ENCODE peak calls at places on chromosomes 16 and 17, in nine cellular contexts. One of them, this sample, is unnamed.

GRCh38 chr16:88649924-88650748 is 717 bp downstream of the CYBA start:
- DNase-seq in stomach: peak; percentile 48
- DNase-seq in activated T-helper 1 cell treated with anti-CD3 and anti-CD28 coated beads, Interleukin-2, amount 50 U/mL, for 16 hours: no peak
- DNase-seq in GM19239: no peak
- DNase-seq in heart left ventricle: peak; percentile 66
- DNase-seq in NCI-H524 treated with DMSO at 0.1 percent for 48 hours: no peak
- DNase-seq in lower lobe of right lung: peak; percentile 79
- DNase-seq in iris pigment epithelial cell: peak; percentile 55
- DNase-seq in HTR-8/SVneo: no peak
- DNase-seq in this sample: no peak

GRCh38 chr17:12955521-12955920 is 62.3 kb downstream of the ELAC2 start:
- DNase-seq in stomach: no peak
- DNase-seq in activated T-helper 1 cell treated with anti-CD3 and anti-CD28 coated beads, Interleukin-2, amount 50 U/mL, for 16 hours: no peak
- DNase-seq in GM19239: no peak
- DNase-seq in heart left ventricle: no peak
- DNase-seq in NCI-H524 treated with DMSO at 0.1 percent for 48 hours: no peak
- DNase-seq in lower lobe of right lung: no peak
- DNase-seq in iris pigment epithelial cell: no peak
- DNase-seq in HTR-8/SVneo: no peak
- DNase-seq in this sample: no peak

GRCh38 chr17:57006040-57006439 is 28.1 kb downstream of the SCPEP1 start:
- DNase-seq in stomach: no peak
- DNase-seq in activated T-helper 1 cell treated with anti-CD3 and anti-CD28 coated beads, Interleukin-2, amount 50 U/mL, for 16 hours: no peak
- DNase-seq in GM19239: no peak
- DNase-seq in heart left ventricle: no peak
- DNase-seq in NCI-H524 treated with DMSO at 0.1 percent for 48 hours: no peak
- DNase-seq in lower lobe of right lung: no peak
- DNase-seq in iris pigment epithelial cell: no peak
- DNase-seq in HTR-8/SVneo: no peak
- DNase-seq in this sample: no peak

GRCh38 chr16:24045641-24046040 is 209.9 kb downstream of the PRKCB start:
- DNase-seq in stomach: no peak
- DNase-seq in activated T-helper 1 cell treated with anti-CD3 and anti-CD28 coated beads, Interleukin-2, amount 50 U/mL, for 16 hours: no peak
- DNase-seq in GM19239: no peak
- DNase-seq in heart left ventricle: no peak
- DNase-seq in NCI-H524 treated with DMSO at 0.1 percent for 48 hours: no peak
- DNase-seq in lower lobe of right lung: no peak
- DNase-seq in iris pigment epithelial cell: peak; percentile 1
- DNase-seq in HTR-8/SVneo: peak; percentile 52
- DNase-seq in this sample: peak; percentile 24

GRCh38 chr17:2946130-2946529 is 117.3 kb downstream of the OR1D5 start:
- DNase-seq in stomach: no peak
- DNase-seq in activated T-helper 1 cell treated with anti-CD3 and anti-CD28 coated beads, Interleukin-2, amount 50 U/mL, for 16 hours: no peak
- DNase-seq in GM19239: no peak
- DNase-seq in heart left ventricle: no peak
- DNase-seq in NCI-H524 treated with DMSO at 0.1 percent for 48 hours: no peak
- DNase-seq in lower lobe of right lung: no peak
- DNase-seq in iris pigment epithelial cell: no peak
- DNase-seq in HTR-8/SVneo: no peak
- DNase-seq in this sample: no peak

GRCh38 chr17:75856062-75856681 is 1.0 kb upstream of the WBP2 start:
- DNase-seq in stomach: peak; percentile 33
- DNase-seq in activated T-helper 1 cell treated with anti-CD3 and anti-CD28 coated beads, Interleukin-2, amount 50 U/mL, for 16 hours: no peak
- DNase-seq in GM19239: no peak
- DNase-seq in heart left ventricle: no peak
- DNase-seq in NCI-H524 treated with DMSO at 0.1 percent for 48 hours: peak; percentile 78
- DNase-seq in lower lobe of right lung: no peak
- DNase-seq in iris pigment epithelial cell: no peak
- DNase-seq in HTR-8/SVneo: peak; percentile 71
- DNase-seq in this sample: peak; percentile 49

GRCh38 chr17:9693755-9694154 is 48.4 kb downstream of the USP43 start:
- DNase-seq in stomach: no peak
- DNase-seq in activated T-helper 1 cell treated with anti-CD3 and anti-CD28 coated beads, Interleukin-2, amount 50 U/mL, for 16 hours: no peak
- DNase-seq in GM19239: no peak
- DNase-seq in heart left ventricle: no peak
- DNase-seq in NCI-H524 treated with DMSO at 0.1 percent for 48 hours: no peak
- DNase-seq in lower lobe of right lung: no peak
- DNase-seq in iris pigment epithelial cell: no peak
- DNase-seq in HTR-8/SVneo: no peak
- DNase-seq in this sample: no peak

GRCh38 chr16:53664724-53665345 is 38.8 kb downstream of the RPGRIP1L start:
- DNase-seq in stomach: no peak
- DNase-seq in activated T-helper 1 cell treated with anti-CD3 and anti-CD28 coated beads, Interleukin-2, amount 50 U/mL, for 16 hours: no peak
- DNase-seq in GM19239: no peak
- DNase-seq in heart left ventricle: no peak
- DNase-seq in NCI-H524 treated with DMSO at 0.1 percent for 48 hours: no peak
- DNase-seq in lower lobe of right lung: no peak
- DNase-seq in iris pigment epithelial cell: peak; percentile 85
- DNase-seq in HTR-8/SVneo: no peak
- DNase-seq in this sample: no peak

GRCh38 chr16:24972608-24973220 is 42.5 kb downstream of the ARHGAP17 start:
- DNase-seq in stomach: no peak
- DNase-seq in activated T-helper 1 cell treated with anti-CD3 and anti-CD28 coated beads, Interleukin-2, amount 50 U/mL, for 16 hours: no peak
- DNase-seq in GM19239: no peak
- DNase-seq in heart left ventricle: no peak
- DNase-seq in NCI-H524 treated with DMSO at 0.1 percent for 48 hours: no peak
- DNase-seq in lower lobe of right lung: no peak
- DNase-seq in iris pigment epithelial cell: no peak
- DNase-seq in HTR-8/SVneo: no peak
- DNase-seq in this sample: no peak

GRCh38 chr17:73419896-73420295 is 108.1 kb upstream of the CDC42EP4 start:
- DNase-seq in stomach: no peak
- DNase-seq in activated T-helper 1 cell treated with anti-CD3 and anti-CD28 coated beads, Interleukin-2, amount 50 U/mL, for 16 hours: no peak
- DNase-seq in GM19239: no peak
- DNase-seq in heart left ventricle: no peak
- DNase-seq in NCI-H524 treated with DMSO at 0.1 percent for 48 hours: no peak
- DNase-seq in lower lobe of right lung: peak; percentile 22
- DNase-seq in iris pigment epithelial cell: peak; percentile 7
- DNase-seq in HTR-8/SVneo: no peak
- DNase-seq in this sample: no peak

This sample was measured in lung microvascular endothelial cell.